ENCODE peak calls at places on chromosomes 13 and 19, in four cellular contexts. A, P, U and W are unnamed samples.

GRCh38 chr13:107373551-107373950 is 805.6 kb upstream of the ARGLU1 start:
- DNase-seq in A (no peak), P (no peak), U (no peak), W (peak; percentile 94)

GRCh38 chr19:49591731-49592485 is 926 bp downstream of the PRR12 start:
- DNase-seq in U (no peak), A (peak; percentile 81), P (peak; percentile 55), W (peak; percentile 71)

GRCh38 chr19:16588824-16589577 is 16.8 kb upstream of the SLC35E1 start:
- DNase-seq in A (no peak), U (no peak), P (no peak), W (no peak)

GRCh38 chr13:76808927-76809326 is 77.3 kb downstream of the KCTD12 start:
- DNase-seq in A (no peak), P (no peak), U (no peak), W (no peak)

GRCh38 chr19:35524181-35524838 is 3.8 kb downstream of the SBSN start:
- DNase-seq in U (no peak), A (no peak), P (no peak), W (no peak)

GRCh38 chr19:46270521-46271256 is 26.2 kb upstream of the HIF3A start:
- DNase-seq in A (no peak), U (no peak), P (no peak), W (no peak)

GRCh38 chr19:9799162-9799561 is 19.7 kb downstream of the FBXL12 start:
- DNase-seq in P (no peak), A (no peak), U (no peak), W (no peak)

GRCh38 chr19:21568816-21569496 is 63.6 kb downstream of the ZNF429 start:
- DNase-seq in U (peak; percentile 83), P (peak; percentile 95), A (peak; percentile 95), W (no peak)

GRCh38 chr19:13029893-13030292 is 34.6 kb downstream of the NFIX start:
- DNase-seq in A (no peak), U (no peak), P (no peak), W (no peak)

GRCh38 chr19:12090807-12091206 is 26.3 kb downstream of the ZNF844 start:
- DNase-seq in A (peak; percentile 84), U (peak; percentile 37), P (peak; percentile 52), W (peak; percentile 28)

GRCh38 chr13:77330009-77330471 is 3.1 kb upstream of the MYCBP2 start:
- DNase-seq in U (no peak), P (no peak), A (no peak), W (no peak)

GRCh38 chr19:46147166-46147740 is 785 bp upstream of the IGFL2 start:
- DNase-seq in U (no peak), P (no peak), A (no peak), W (no peak)

GRCh38 chr13:30870049-30870884 is 35.8 kb upstream of the MEDAG start:
- DNase-seq in U (no peak), P (no peak), A (no peak), W (peak; percentile 100)

GRCh38 chr19:6020972-6021805 is 43.2 kb upstream of the RANBP3 start:
- DNase-seq in A (no peak), U (no peak), P (no peak), W (no peak)

GRCh38 chr19:46453661-46454060 is 17.7 kb downstream of the PNMA8A start:
- DNase-seq in P (no peak), A (peak; percentile 8), U (no peak), W (no peak)

GRCh38 chr13:112452380-112453206 is 76.4 kb downstream of the SPACA7 start:
- DNase-seq in U (no peak), A (peak; percentile 52), P (no peak), W (no peak)

GRCh38 chr13:38421590-38422560 is 72.2 kb downstream of the UFM1 start:
- DNase-seq in U (no peak), A (no peak), P (no peak), W (no peak)

GRCh38 chr13:47603365-47603764 is 397.7 kb downstream of the SUCLA2 start:
- DNase-seq in U (no peak), A (no peak), P (no peak), W (no peak)

GRCh38 chr19:4662020-4662695 is 8.0 kb downstream of the MYDGF start:
- DNase-seq in A (no peak), P (no peak), U (no peak), W (no peak)

GRCh38 chr13:20149762-20150161 is 11.1 kb downstream of the GJA3 start:
- DNase-seq in U (no peak), A (no peak), P (no peak), W (no peak)

GRCh38 chr13:79451500-79451962 is 29.4 kb upstream of the NDFIP2 start:
- DNase-seq in U (peak; percentile 80), P (peak; percentile 74), A (peak; percentile 96), W (peak; percentile 98)

GRCh38 chr13:29572575-29572974 is 22.9 kb downstream of the SLC7A1 start:
- DNase-seq in A (no peak), U (no peak), P (no peak), W (no peak)

GRCh38 chr19:51799311-51799997 is 4.5 kb downstream of the FPR3 start:
- DNase-seq in P (no peak), U (no peak), A (no peak), W (peak; percentile 88)

GRCh38 chr19:10748195-10748923 is 30.5 kb downstream of the DNM2 start:
- DNase-seq in A (no peak), U (no peak), P (no peak), W (no peak)

GRCh38 chr13:48976677-48977625 is 1.2 kb downstream of the FNDC3A start:
- DNase-seq in U (no peak), P (no peak), A (no peak), W (no peak)

GRCh38 chr13:39982745-39983144 is 327.3 kb downstream of the COG6 start:
- DNase-seq in A (no peak), U (no peak), P (no peak), W (no peak)

GRCh38 chr13:44713793-44714469 is 137.8 kb upstream of the TSC22D1 start:
- DNase-seq in A (no peak), P (no peak), U (no peak), W (peak; percentile 97)

GRCh38 chr13:110657196-110657595 is 41.9 kb downstream of the NAXD start:
- DNase-seq in P (no peak), U (no peak), A (no peak), W (no peak)

GRCh38 chr19:33826521-33826920 is 29.9 kb downstream of the KCTD15 start:
- DNase-seq in P (no peak), U (no peak), A (peak; percentile 6), W (no peak)

GRCh38 chr13:24217601-24218281 is 57.2 kb downstream of the SPATA13 start:
- DNase-seq in A (no peak), P (no peak), U (no peak), W (no peak)

GRCh38 chr19:16315825-16316505 is 8.7 kb upstream of the KLF2 start:
- DNase-seq in U (no peak), A (no peak), P (no peak), W (peak; percentile 47)

GRCh38 chr13:106446011-106446410 is 89.5 kb downstream of the EFNB2 start:
- DNase-seq in U (no peak), P (no peak), A (no peak), W (peak; percentile 13)

GRCh38 chr19:11111771-11112144 is 22.5 kb downstream of the LDLR start:
- DNase-seq in P (no peak), A (no peak), U (no peak), W (no peak)

GRCh38 chr19:575527-576506 is 3.4 kb downstream of the BSG start:
- DNase-seq in U (no peak), P (no peak), A (no peak), W (peak; percentile 89)

GRCh38 chr13:19665427-19665859 is 32.0 kb downstream of the MPHOSPH8 start:
- DNase-seq in U (no peak), P (no peak), A (no peak), W (no peak)

GRCh38 chr19:10043286-10043927 is 30.1 kb downstream of the RDH8 start:
- DNase-seq in U (no peak), P (no peak), A (no peak), W (no peak)

GRCh38 chr19:55666343-55667005 is 8.6 kb upstream of the EPN1 start:
- DNase-seq in U (no peak), A (no peak), P (no peak), W (no peak)

GRCh38 chr13:107271226-107271625 is 703.3 kb upstream of the ARGLU1 start:
- DNase-seq in P (no peak), A (no peak), U (no peak), W (peak; percentile 81)

GRCh38 chr13:88592105-88592504 is 920.9 kb downstream of the SLITRK5 start:
- DNase-seq in U (no peak), P (no peak), A (no peak), W (no peak)